ENCODE peak calls at places on chromosomes 5 and 9, in four cellular contexts. One of them, this sample, is unnamed.

GRCh38 chr9:101311759-101312420 is 72.9 kb downstream of the BAAT start:
- DNase-seq in H7: peak; percentile 45
- DNase-seq in H1: no peak
- DNase-seq in naive thymus-derived CD4-positive, alpha-beta T cell: peak; percentile 53
- DNase-seq in this sample: peak; percentile 86

GRCh38 chr5:6056280-6056679 is 322.1 kb downstream of the MED10 start:
- DNase-seq in naive thymus-derived CD4-positive, alpha-beta T cell: no peak
- DNase-seq in H1: no peak
- DNase-seq in H7: no peak
- DNase-seq in this sample: no peak

GRCh38 chr5:75412111-75412990 is 75.3 kb downstream of the HMGCR start:
- DNase-seq in H7: peak; percentile 21
- DNase-seq in H1: no peak
- DNase-seq in naive thymus-derived CD4-positive, alpha-beta T cell: no peak
- DNase-seq in this sample: no peak

GRCh38 chr9:20508242-20508641 is 114.1 kb downstream of the MLLT3 start:
- DNase-seq in H1: no peak
- DNase-seq in naive thymus-derived CD4-positive, alpha-beta T cell: no peak
- DNase-seq in H7: no peak
- DNase-seq in this sample: no peak

GRCh38 chr9:110641350-110641749 is 27.2 kb upstream of the MUSK start:
- DNase-seq in naive thymus-derived CD4-positive, alpha-beta T cell: no peak
- DNase-seq in H1: no peak
- DNase-seq in H7: no peak
- DNase-seq in this sample: no peak

GRCh38 chr9:100690438-100690837 is 112.6 kb downstream of the CAVIN4 start:
- DNase-seq in naive thymus-derived CD4-positive, alpha-beta T cell: no peak
- DNase-seq in H1: no peak
- DNase-seq in H7: no peak
- DNase-seq in this sample: peak; percentile 34

GRCh38 chr5:60563696-60564324 is 136.2 kb downstream of the DEPDC1B start:
- DNase-seq in H7: no peak
- DNase-seq in H1: no peak
- DNase-seq in naive thymus-derived CD4-positive, alpha-beta T cell: no peak
- DNase-seq in this sample: no peak

GRCh38 chr9:121122450-121123032 is 47.8 kb downstream of the CNTRL start:
- DNase-seq in H1: no peak
- DNase-seq in naive thymus-derived CD4-positive, alpha-beta T cell: no peak
- DNase-seq in H7: no peak
- DNase-seq in this sample: no peak